ENCODE peak calls at places on chromosomes 1 and 21, in seven cellular contexts. I is prostate gland, C is lower lobe of right lung, F is HFF-Myc, Z is GM12865, W is GM13976, N is body of pancreas. O is an unnamed sample.

GRCh38 chr1:44237721-44238457 is 24.6 kb downstream of the DMAP1 start:
- DNase-seq in I (peak; percentile 71), C (peak; percentile 63), F (peak; percentile 72), Z (peak; percentile 50), W (peak; percentile 87), N (no peak), O (peak; percentile 89)

GRCh38 chr1:202270871-202271326 is 70.8 kb downstream of the UBE2T start:
- DNase-seq in I (no peak), C (no peak), F (no peak), Z (no peak), W (no peak), N (no peak), O (no peak)

GRCh38 chr1:99662581-99663208 is 16.8 kb downstream of the PALMD start:
- DNase-seq in I (peak; percentile 51), C (no peak), F (no peak), Z (no peak), W (no peak), N (peak; percentile 19), O (no peak)

GRCh38 chr21:39020751-39021474 is 162.3 kb downstream of the PSMG1 start:
- DNase-seq in I (no peak), C (peak; percentile 62), F (no peak), Z (no peak), W (no peak), N (no peak), O (peak; percentile 57)

GRCh38 chr1:178566187-178566586 is 53.3 kb downstream of the TEX35 start:
- DNase-seq in I (no peak), C (no peak), F (no peak), Z (peak; percentile 79), W (no peak), N (no peak), O (no peak)

GRCh38 chr1:243447342-243447741 is 191.5 kb downstream of the SDCCAG8 start:
- DNase-seq in I (no peak), C (no peak), F (no peak), Z (no peak), W (no peak), N (no peak), O (no peak)

GRCh38 chr1:226495716-226496115 is 52.8 kb upstream of the STUM start:
- DNase-seq in I (no peak), C (no peak), F (no peak), Z (no peak), W (no peak), N (peak; percentile 75), O (no peak)

GRCh38 chr1:50978852-50979781 is 9.1 kb downstream of the CDKN2C start:
- DNase-seq in I (no peak), C (no peak), F (no peak), Z (peak; percentile 50), W (no peak), N (peak; percentile 32), O (peak; percentile 49)

GRCh38 chr1:216422821-216423529 is at the start of gene USH2A:
- DNase-seq in I (no peak), C (no peak), F (no peak), Z (no peak), W (no peak), N (peak; percentile 21), O (no peak)

GRCh38 chr1:110440877-110441276 is 10.1 kb upstream of the PROK1 start:
- DNase-seq in I (no peak), C (peak; percentile 68), F (no peak), Z (no peak), W (no peak), N (no peak), O (no peak)

GRCh38 chr1:227242811-227243682 is 75.2 kb downstream of the CDC42BPA start:
- DNase-seq in I (no peak), C (no peak), F (no peak), Z (no peak), W (no peak), N (no peak), O (no peak)

GRCh38 chr21:25039461-25040380 is 567.6 kb downstream of the MRPL39 start:
- DNase-seq in I (no peak), C (no peak), F (no peak), Z (peak; percentile 73), W (no peak), N (no peak), O (no peak)

GRCh38 chr1:229374485-229374884 is 31.6 kb upstream of the CCSAP start:
- DNase-seq in I (no peak), C (no peak), F (no peak), Z (no peak), W (no peak), N (no peak), O (no peak)

GRCh38 chr1:156859523-156860112 is 701 bp upstream of the INSRR start:
- DNase-seq in I (no peak), C (no peak), F (no peak), Z (peak; percentile 52), W (peak; percentile 68), N (peak; percentile 24), O (no peak)

GRCh38 chr1:116038679-116039078 is 62.4 kb downstream of the SLC22A15 start:
- DNase-seq in I (no peak), C (no peak), F (no peak), Z (no peak), W (no peak), N (no peak), O (no peak)

GRCh38 chr1:234331511-234331910 is 41.7 kb upstream of the COA6 start:
- DNase-seq in I (no peak), C (peak; percentile 59), F (no peak), Z (no peak), W (no peak), N (no peak), O (no peak)

GRCh38 chr1:94693029-94693428 is 127.1 kb upstream of the SLC44A3 start:
- DNase-seq in I (no peak), C (no peak), F (no peak), Z (no peak), W (no peak), N (no peak), O (no peak)
- TF ChIP-seq CTCF in I (no peak), C (no peak), F (no peak), Z (no peak), W (no peak), N (no peak), O (no peak)

DNA sequence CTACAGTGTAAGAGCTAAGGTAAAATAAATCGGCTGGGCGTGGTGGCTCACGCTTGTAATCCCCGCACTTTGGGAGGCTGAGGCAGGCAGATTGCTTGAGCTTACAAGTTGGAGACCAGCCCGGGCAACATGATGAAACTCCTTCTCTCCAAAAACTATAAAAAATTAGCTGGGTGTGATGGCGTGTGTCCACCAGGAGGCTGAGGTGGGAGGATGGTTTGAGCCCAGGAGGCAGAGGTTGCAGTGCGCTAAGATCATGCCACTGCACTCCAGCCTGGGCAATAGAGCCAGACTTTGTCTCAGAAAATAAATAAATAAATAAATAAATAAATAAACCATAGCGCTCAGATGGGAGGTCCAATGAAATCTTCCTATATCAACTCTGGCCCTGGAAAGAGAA is 16.7 kb upstream of the FAM110D start:
- DNase-seq in I (no peak), C (no peak), F (no peak), Z (no peak), W (no peak), N (no peak), O (no peak)
- TF ChIP-seq CTCF in I (no peak), C (no peak), F (no peak), Z (no peak), W (no peak), N (no peak), O (no peak)

GRCh38 chr1:109199710-109200109 is 14.0 kb upstream of the SARS1 start:
- DNase-seq in I (no peak), C (no peak), F (no peak), Z (peak; percentile 10), W (no peak), N (peak; percentile 7), O (no peak)

GRCh38 chr1:109198043-109198695 is 15.5 kb upstream of the SARS1 start:
- DNase-seq in I (no peak), C (no peak), F (peak; percentile 52), Z (no peak), W (no peak), N (no peak), O (no peak)

GRCh38 chr1:109204484-109204883 is 9.2 kb upstream of the SARS1 start:
- DNase-seq in I (no peak), C (no peak), F (no peak), Z (no peak), W (no peak), N (no peak), O (no peak)

GRCh38 chr1:109198745-109199144 is 15.0 kb upstream of the SARS1 start:
- DNase-seq in I (no peak), C (no peak), F (no peak), Z (no peak), W (no peak), N (peak; percentile 2), O (no peak)

DNA sequence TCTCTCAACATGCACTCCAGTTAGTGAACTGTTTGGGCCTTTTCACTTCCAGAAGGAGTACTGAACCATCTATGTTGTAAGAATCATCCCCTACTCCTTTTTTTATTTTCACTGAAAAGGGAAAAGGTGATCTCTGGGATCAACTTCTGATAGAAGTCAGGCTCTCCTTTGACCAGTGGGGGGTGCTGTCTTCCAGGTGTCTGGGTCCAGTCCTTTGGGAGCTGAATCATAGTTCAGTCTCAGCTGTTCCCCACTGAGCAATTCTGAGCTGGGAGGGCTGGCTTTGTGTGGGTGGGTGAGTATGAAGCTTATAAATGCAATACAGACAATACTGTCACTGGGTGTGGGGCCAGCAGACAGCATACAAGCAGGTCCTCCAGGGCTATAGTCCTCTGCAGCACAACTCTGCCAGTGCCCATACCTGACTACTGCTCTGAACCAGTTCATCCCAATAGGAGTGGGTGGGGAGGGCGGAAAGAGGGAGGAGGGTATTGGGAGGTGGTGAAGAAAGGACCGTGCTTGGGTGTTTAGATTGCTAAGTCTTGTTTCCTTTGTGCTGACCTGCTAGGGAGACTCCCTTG is 12.5 kb upstream of the SARS1 start:
- DNase-seq in I (no peak), C (peak; percentile 50), F (peak; percentile 51), Z (peak; percentile 39), W (peak; percentile 73), N (peak; percentile 44), O (no peak)
- TF ChIP-seq CTCF in I (no peak), C (peak; percentile 47), F (peak; percentile 84), Z (peak; percentile 47), W (peak; percentile 60), N (peak; percentile 15), O (peak; percentile 22)

GRCh38 chr21:28793043-28793442 is 199.6 kb downstream of the LTN1 start:
- DNase-seq in I (no peak), C (no peak), F (no peak), Z (no peak), W (no peak), N (no peak), O (no peak)
- TF ChIP-seq CTCF in I (no peak), C (peak; percentile 22), F (peak; percentile 43), Z (no peak), W (no peak), N (no peak), O (no peak)